ENCODE peak calls at places on chromosomes 4 and X, in four cellular contexts. M, V, T and J are unnamed samples.
A peak's percentile ranks its signal among the peaks of the same experiment; 100 is the strongest.

GRCh38 chr4:73676881-73677323 is 56.7 kb upstream of the RASSF6 start:
- DNase-seq in V (peak; percentile 41), T (no peak), M (no peak), J (no peak)

GRCh38 chr4:55397521-55398321 is 2.0 kb downstream of the TMEM165 start:
- DNase-seq in V (no peak), T (peak; percentile 21), M (no peak), J (no peak)

GRCh38 chrX:9148626-9149385 is 114.9 kb upstream of the FAM9B start:
- DNase-seq in T (peak; percentile 20), M (no peak), V (no peak), J (no peak)

GRCh38 chr4:65046496-65047101 is 623.7 kb downstream of the EPHA5 start:
- DNase-seq in M (no peak), V (peak; percentile 10), T (no peak), J (no peak)

GRCh38 chrX:47196098-47196497 is 2.5 kb downstream of the UBA1 start:
- DNase-seq in T (no peak), M (no peak), V (no peak), J (no peak)

GRCh38 chr4:124710911-124711310 is 1.6 kb downstream of the ANKRD50 start:
- DNase-seq in M (peak; percentile 23), T (no peak), V (peak; percentile 14), J (peak; percentile 11)

GRCh38 chr4:72666910-72667309 is 97.9 kb upstream of the ADAMTS3 start:
- DNase-seq in T (peak; percentile 68), M (no peak), V (no peak), J (no peak)

GRCh38 chr4:84968936-84969335 is 2.4 kb upstream of the WDFY3 start:
- DNase-seq in T (no peak), M (no peak), V (no peak), J (no peak)

GRCh38 chr4:659851-660250 is 14.2 kb downstream of the ATP5ME start:
- DNase-seq in M (no peak), V (no peak), T (no peak), J (no peak)

GRCh38 chrX:34404386-34405070 is 252.6 kb downstream of the TMEM47 start:
- DNase-seq in V (no peak), T (no peak), M (no peak), J (no peak)

GRCh38 chrX:11109968-11110367 is 1.2 kb upstream of the HCCS start:
- DNase-seq in T (no peak), V (no peak), M (no peak), J (no peak)

GRCh38 chr4:43316813-43317212 is 424.3 kb downstream of the GRXCR1 start:
- DNase-seq in V (no peak), M (no peak), T (no peak), J (no peak)

GRCh38 chr4:14520171-14520570 is 482.1 kb upstream of the CPEB2 start:
- DNase-seq in V (no peak), M (no peak), T (no peak), J (no peak)

GRCh38 chrX:40152173-40152705 is 54.5 kb upstream of the BCOR start:
- DNase-seq in M (peak; percentile 54), T (peak; percentile 65), V (no peak), J (peak; percentile 71)

GRCh38 chr4:144449623-144450022 is 196.3 kb upstream of the HHIP start:
- DNase-seq in V (no peak), M (peak; percentile 18), T (no peak), J (peak; percentile 39)

GRCh38 chr4:54781771-54782170 is 124.0 kb downstream of the KIT start:
- DNase-seq in M (no peak), T (no peak), V (peak; percentile 22), J (peak; percentile 15)

GRCh38 chr4:12928751-12929150 is 555.4 kb downstream of the RAB28 start:
- DNase-seq in M (no peak), T (no peak), V (no peak), J (no peak)

GRCh38 chr4:12932203-12932788 is 551.8 kb downstream of the RAB28 start:
- DNase-seq in V (no peak), M (no peak), T (no peak), J (no peak)

GRCh38 chr4:12926189-12927066 is 557.7 kb downstream of the RAB28 start:
- DNase-seq in M (no peak), T (no peak), V (no peak), J (no peak)

GRCh38 chr4:12933760-12934221 is 550.3 kb downstream of the RAB28 start:
- DNase-seq in M (no peak), T (no peak), V (no peak), J (no peak)

GRCh38 chr4:12929784-12930183 is 554.4 kb downstream of the RAB28 start:
- DNase-seq in V (no peak), T (no peak), M (no peak), J (no peak)
- TF ChIP-seq CTCF in V (no peak), T (no peak), M (no peak), J (no peak)

GRCh38 chr4:176789955-176790354 is 2.8 kb downstream of the VEGFC start:
- DNase-seq in V (no peak), T (peak; percentile 46), M (no peak), J (no peak)
- H3K4me3 ChIP-seq in V (no peak overlapping the region), T (no peak overlapping the region), M (no peak overlapping the region), J (peak overlapping the region; percentile 82)

DNA sequence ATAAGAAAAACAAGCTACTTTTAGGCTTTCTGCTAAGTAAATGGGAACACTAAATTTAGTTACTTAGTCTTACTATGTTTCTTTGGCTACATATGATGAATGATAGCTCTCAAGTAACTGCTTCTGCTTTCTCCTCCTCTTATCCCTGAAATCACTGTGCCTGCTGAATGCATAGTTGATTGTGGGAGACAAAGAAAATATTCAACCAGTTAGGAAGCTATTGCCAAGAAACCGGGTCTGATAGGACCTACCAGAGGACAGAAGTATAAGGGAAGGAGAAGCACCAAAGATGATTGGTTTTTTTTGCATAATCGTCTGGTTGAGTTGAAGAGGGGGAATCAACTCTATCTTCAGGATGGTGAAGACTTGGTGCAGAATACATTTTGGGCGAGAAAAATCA is 28.0 kb upstream of the NDUFC1 start:
- DNase-seq in T (no peak), V (no peak), M (no peak), J (no peak)
- TF ChIP-seq CTCF in T (no peak), V (no peak), M (no peak), J (no peak)

GRCh38 chr4:57048590-57049304 is 61.4 kb downstream of the IGFBP7 start:
- DNase-seq in M (no peak), V (no peak), T (no peak), J (no peak)

GRCh38 chr4:57043304-57044251 is 64.9 kb downstream of the POLR2B start:
- DNase-seq in V (no peak), M (no peak), T (no peak), J (no peak)

GRCh38 chr4:57044996-57045395 is 65.2 kb downstream of the IGFBP7 start:
- DNase-seq in M (no peak), T (no peak), V (no peak), J (no peak)

GRCh38 chr4:57040510-57040909 is 61.8 kb downstream of the POLR2B start:
- DNase-seq in V (no peak), M (no peak), T (peak; percentile 12), J (no peak)

GRCh38 chr4:57044279-57044678 is 65.6 kb downstream of the POLR2B start:
- DNase-seq in M (no peak), V (no peak), T (no peak), J (no peak)
- H3K4me3 ChIP-seq in M (no peak overlapping the region), V (no peak overlapping the region), T (no peak overlapping the region), J (no peak overlapping the region)

DNA sequence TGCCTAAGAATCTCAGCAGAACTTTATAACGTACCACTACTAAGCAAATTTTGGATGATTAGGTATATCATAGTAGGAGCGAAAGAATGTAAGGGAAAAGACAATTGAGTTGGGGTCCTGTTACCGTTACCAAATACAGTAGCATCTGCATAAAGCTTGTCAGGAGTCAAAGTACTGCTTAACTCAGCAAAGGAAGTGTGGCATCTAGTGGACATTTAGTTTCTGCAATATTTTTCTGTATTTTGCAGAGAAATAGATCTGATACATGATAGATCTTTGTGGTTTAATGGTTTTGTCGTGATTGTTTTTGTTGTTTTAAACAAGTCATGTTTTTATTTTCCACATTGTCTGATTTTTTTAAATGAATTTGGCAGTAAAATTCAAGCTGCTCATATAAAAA is 81.0 kb upstream of the SMARCAD1 start:
- DNase-seq in T (peak; percentile 21), V (no peak), M (no peak), J (no peak)
- TF ChIP-seq CTCF in T (peak; percentile 54), V (no peak), M (peak; percentile 16), J (no peak)